ENCODE peak calls at places on chromosomes 2 and 18, in five cellular contexts. U is upper lobe of right lung; S is colonic mucosa; M is naive thymus-derived CD8-positive, alpha-beta T cell; P is iPS DF 6.9. H is an unnamed sample.

GRCh38 chr2:120395686-120396518 is 50.0 kb downstream of the INHBB start:
- DNase-seq in U (peak; percentile 67), S (no peak), M (no peak), P (no peak), H (no peak)

GRCh38 chr2:207503234-207503633 is 26.5 kb upstream of the CREB1 start:
- DNase-seq in U (no peak), S (no peak), M (no peak), P (no peak), H (no peak)

GRCh38 chr18:5939801-5940667 is 44.7 kb upstream of the TMEM200C start:
- DNase-seq in U (no peak), S (no peak), M (no peak), P (no peak), H (no peak)

GRCh38 chr2:176175729-176176074 is 12.8 kb upstream of the HOXD1 start:
- DNase-seq in U (no peak), S (no peak), M (no peak), P (no peak), H (no peak)

GRCh38 chr2:241272722-241273551 is 42.5 kb downstream of the HDLBP start:
- DNase-seq in U (peak; percentile 82), S (peak; percentile 76), M (peak; percentile 38), P (no peak), H (peak; percentile 9)

GRCh38 chr2:144364988-144365738 is 154.8 kb downstream of the ZEB2 start:
- DNase-seq in U (no peak), S (no peak), M (no peak), P (no peak), H (no peak)

GRCh38 chr18:22556271-22556990 is 138.7 kb upstream of the CTAGE1 start:
- DNase-seq in U (peak; percentile 66), S (no peak), M (no peak), P (no peak), H (no peak)

GRCh38 chr2:179596018-179596417 is 265.4 kb downstream of the ZNF385B start:
- DNase-seq in U (no peak), S (no peak), M (no peak), P (no peak), H (no peak)

GRCh38 chr2:105917216-105917615 is 172.5 kb downstream of the NCK2 start:
- DNase-seq in U (no peak), S (no peak), M (no peak), P (no peak), H (no peak)

GRCh38 chr2:226447896-226448295 is 351.7 kb downstream of the IRS1 start:
- DNase-seq in U (no peak), S (peak; percentile 28), M (no peak), P (no peak), H (no peak)

GRCh38 chr2:111667542-111668273 is 216.3 kb downstream of the ANAPC1 start:
- DNase-seq in U (no peak), S (peak; percentile 17), M (no peak), P (no peak), H (no peak)

GRCh38 chr18:21163647-21164625 is 52.3 kb upstream of the ROCK1 start:
- DNase-seq in U (no peak), S (no peak), M (no peak), P (no peak), H (no peak)

GRCh38 chr18:73235491-73235890 is 367.7 kb upstream of the NETO1 start:
- DNase-seq in U (no peak), S (no peak), M (no peak), P (no peak), H (no peak)

GRCh38 chr2:7648381-7648780 is 731.2 kb downstream of the RNF144A start:
- DNase-seq in U (no peak), S (no peak), M (no peak), P (no peak), H (no peak)

GRCh38 chr2:234823877-234824376 is 127.9 kb upstream of the SH3BP4 start:
- DNase-seq in U (no peak), S (peak; percentile 18), M (no peak), P (no peak), H (no peak)